ENCODE peak calls at places on chromosomes 11 and 22, in seven cellular contexts. H is hypothalamus, F is fibroblast of gingiva, Q is NCI-H524, R is mesendoderm, W is choroid plexus epithelial cell, Y is iPS DF 19.7. B is an unnamed sample.

GRCh38 chr11:61315260-61315659 is 17.6 kb downstream of the DDB1 start:
- DNase-seq in H (no peak), F (no peak), Q (no peak), R (no peak), W (no peak), Y (no peak), B (no peak)

GRCh38 chr22:30414525-30415047 is 11.0 kb upstream of the MTFP1 start:
- DNase-seq in H (no peak), F (no peak), Q (no peak), R (no peak), W (no peak), Y (no peak), B (peak; percentile 65)

GRCh38 chr22:20018001-20018400 is 1.4 kb upstream of the ARVCF start:
- DNase-seq in H (no peak), F (no peak), Q (no peak), R (no peak), W (no peak), Y (no peak), B (no peak)

GRCh38 chr11:18347471-18348125 is 25.2 kb downstream of the GTF2H1 start:
- DNase-seq in H (no peak), F (peak; percentile 82), Q (no peak), R (no peak), W (peak; percentile 64), Y (no peak), B (peak; percentile 36)

GRCh38 chr11:64237484-64237951 is 3.1 kb downstream of the VEGFB start:
- DNase-seq in H (no peak), F (no peak), Q (no peak), R (no peak), W (no peak), Y (no peak), B (no peak)

GRCh38 chr11:131391161-131391560 is 20.7 kb downstream of the NTM start:
- DNase-seq in H (no peak), F (no peak), Q (no peak), R (no peak), W (no peak), Y (no peak), B (no peak)

GRCh38 chr11:64802370-64803162 is 448 bp downstream of the MAP4K2 start:
- DNase-seq in H (no peak), F (no peak), Q (no peak), R (peak; percentile 17), W (no peak), Y (no peak), B (no peak)

GRCh38 chr22:36197065-36197440 is 4.6 kb downstream of the APOL4 start:
- DNase-seq in H (no peak), F (no peak), Q (peak; percentile 88), R (peak; percentile 94), W (peak; percentile 81), Y (peak; percentile 68), B (peak; percentile 75)

GRCh38 chr11:118911880-118912741 is 13.6 kb downstream of the BCL9L start:
- DNase-seq in H (no peak), F (peak; percentile 82), Q (no peak), R (peak; percentile 99), W (peak; percentile 93), Y (no peak), B (peak; percentile 80)

GRCh38 chr11:68816917-68817419 is 24.7 kb downstream of the CPT1A start:
- DNase-seq in H (no peak), F (no peak), Q (no peak), R (no peak), W (no peak), Y (no peak), B (no peak)

GRCh38 chr22:44937216-44937615 is 72.6 kb downstream of the PHF21B start:
- DNase-seq in H (no peak), F (no peak), Q (no peak), R (no peak), W (no peak), Y (no peak), B (no peak)

GRCh38 chr11:62925745-62926668 is 4.8 kb upstream of the CHRM1 start:
- DNase-seq in H (no peak), F (no peak), Q (no peak), R (peak; percentile 56), W (no peak), Y (no peak), B (no peak)

GRCh38 chr11:131095501-131096185 is 179.4 kb upstream of the SNX19 start:
- DNase-seq in H (no peak), F (no peak), Q (no peak), R (no peak), W (no peak), Y (no peak), B (no peak)

GRCh38 chr11:16856022-16856471 is 117.6 kb downstream of the C11orf58 start:
- DNase-seq in H (no peak), F (no peak), Q (peak; percentile 38), R (no peak), W (no peak), Y (no peak), B (no peak)

GRCh38 chr11:35009191-35009940 is 92.9 kb downstream of the PDHX start:
- DNase-seq in H (no peak), F (peak; percentile 65), Q (peak; percentile 6), R (peak; percentile 68), W (peak; percentile 70), Y (no peak), B (peak; percentile 80)

GRCh38 chr22:24442352-24442744 is 14.9 kb downstream of the ADORA2A start:
- DNase-seq in H (no peak), F (no peak), Q (no peak), R (no peak), W (no peak), Y (no peak), B (no peak)

GRCh38 chr22:42320463-42321416 is 50.3 kb upstream of the TCF20 start:
- DNase-seq in H (no peak), F (no peak), Q (no peak), R (no peak), W (no peak), Y (no peak), B (no peak)

GRCh38 chr11:88179141-88179540 is 3.9 kb upstream of the RAB38 start:
- DNase-seq in H (no peak), F (no peak), Q (no peak), R (no peak), W (peak; percentile 72), Y (no peak), B (no peak)

GRCh38 chr11:123302751-123303195 is 107.7 kb upstream of the CLMP start:
- DNase-seq in H (no peak), F (peak; percentile 7), Q (no peak), R (peak; percentile 59), W (peak; percentile 55), Y (no peak), B (peak; percentile 46)

GRCh38 chr11:44016129-44016528 is 31.7 kb upstream of the ACCSL start:
- DNase-seq in H (no peak), F (peak; percentile 61), Q (peak; percentile 39), R (no peak), W (peak; percentile 81), Y (no peak), B (peak; percentile 85)

GRCh38 chr11:28400236-28401100 is 292.3 kb downstream of the METTL15 start:
- DNase-seq in H (no peak), F (no peak), Q (no peak), R (peak; percentile 6), W (peak; percentile 65), Y (no peak), B (peak; percentile 16)

GRCh38 chr11:115267871-115268270 is 236.3 kb downstream of the CADM1 start:
- DNase-seq in H (no peak), F (no peak), Q (no peak), R (no peak), W (no peak), Y (no peak), B (no peak)

GRCh38 chr11:71499546-71499945 is 27.5 kb upstream of the KRTAP5-7 start:
- DNase-seq in H (no peak), F (no peak), Q (no peak), R (no peak), W (no peak), Y (no peak), B (no peak)

GRCh38 chr11:126216526-126217305 is 5.1 kb downstream of the FAM118B start:
- DNase-seq in H (no peak), F (no peak), Q (no peak), R (no peak), W (no peak), Y (no peak), B (no peak)

GRCh38 chr11:10108901-10109665 is 184.9 kb downstream of the SBF2 start:
- DNase-seq in H (no peak), F (peak; percentile 89), Q (no peak), R (no peak), W (peak; percentile 74), Y (no peak), B (peak; percentile 92)

GRCh38 chr22:19097518-19097917 is 24.7 kb downstream of the DGCR2 start:
- DNase-seq in H (no peak), F (no peak), Q (peak; percentile 99), R (no peak), W (no peak), Y (no peak), B (no peak)

GRCh38 chr22:23075050-23075449 is 4.7 kb downstream of the GNAZ start:
- DNase-seq in H (no peak), F (no peak), Q (no peak), R (no peak), W (no peak), Y (no peak), B (no peak)

GRCh38 chr22:45680932-45681700 is 9.5 kb downstream of the ATXN10 start:
- DNase-seq in H (no peak), F (no peak), Q (no peak), R (no peak), W (peak; percentile 73), Y (no peak), B (peak; percentile 90)

GRCh38 chr11:64533501-64533900 is 57.5 kb upstream of the SLC22A12 start:
- DNase-seq in H (no peak), F (no peak), Q (no peak), R (no peak), W (no peak), Y (no peak), B (no peak)

GRCh38 chr22:44459041-44459440 is 39.0 kb downstream of the RTL6 start:
- DNase-seq in H (no peak), F (no peak), Q (no peak), R (no peak), W (no peak), Y (no peak), B (no peak)

GRCh38 chr22:50184004-50184461 is 1.7 kb upstream of the TRABD start:
- DNase-seq in H (no peak), F (peak; percentile 57), Q (no peak), R (no peak), W (peak; percentile 69), Y (no peak), B (peak; percentile 61)

B was measured in fibroblast of the aortic adventitia.